ENCODE peak calls at places on chromosomes 3 and 15, in six cellular contexts. L is AG04450, B is fibroblast of lung, O is A549, G is ascending aorta, W is right atrium auricular region. Z is an unnamed sample. For H3K9me3, the result is how much of the 10 kb centered on the place peaks cover.

GRCh38 chr3:7875858-7876442 is 625.7 kb upstream of the LMCD1 start:
- DNase-seq in L (no peak), B (peak), O (no peak), G (no peak), W (no peak), Z (no peak)

GRCh38 chr3:23576379-23576959 is 229.3 kb upstream of the UBE2E1 start:
- DNase-seq in L (no peak), B (no peak), O (peak), G (no peak), W (no peak), Z (no peak)

GRCh38 chr3:127193341-127193740 is 410 bp downstream of the PRR23E start:
- DNase-seq in L (no peak), B (no peak), O (no peak), G (no peak), W (no peak), Z (no peak)

GRCh38 chr3:157129782-157130137 is 30.2 kb downstream of the CCNL1 start:
- DNase-seq in L (no peak), B (peak), O (no peak), G (no peak), W (no peak), Z (no peak)

GRCh38 chr3:8282541-8283165 is 219.0 kb upstream of the LMCD1 start:
- DNase-seq in L (no peak), B (no peak), O (peak), G (no peak), W (no peak), Z (no peak)

GRCh38 chr3:188266581-188267274 is 112.8 kb downstream of the LPP start:
- DNase-seq in L (peak), B (peak), O (no peak), G (peak), W (no peak), Z (no peak)

GRCh38 chr3:194483850-194484249 is 3.0 kb downstream of the ATP13A3 start:
- DNase-seq in L (no peak), B (no peak), O (no peak), G (no peak), W (no peak), Z (no peak)

GRCh38 chr15:45549831-45550230 is 27.3 kb upstream of the SLC30A4 start:
- DNase-seq in L (no peak), B (peak), O (no peak), G (no peak), W (no peak), Z (no peak)

GRCh38 chr15:89003865-89004725 is 84.2 kb upstream of the ABHD2 start:
- DNase-seq in L (peak), B (peak), O (peak), G (no peak), W (no peak), Z (no peak)

GRCh38 chr3:40853474-40853873 is 328.7 kb downstream of the ZNF621 start:
- DNase-seq in L (no peak), B (no peak), O (no peak), G (no peak), W (no peak), Z (no peak)

GRCh38 chr3:188439080-188439479 is 285.1 kb downstream of the LPP start:
- DNase-seq in L (no peak), B (peak), O (no peak), G (no peak), W (no peak), Z (no peak)

GRCh38 chr3:8822141-8822540 is 52.7 kb upstream of the OXTR start:
- DNase-seq in L (peak), B (peak), O (no peak), G (no peak), W (no peak), Z (no peak)

GRCh38 chr15:45179221-45179985 is 8.4 kb downstream of the SHF start:
- DNase-seq in L (no peak), B (no peak), O (peak), G (no peak), W (no peak), Z (no peak)

GRCh38 chr3:158961911-158962310 is 160.1 kb downstream of the MFSD1 start:
- DNase-seq in L (no peak), B (no peak), O (no peak), G (no peak), W (no peak), Z (no peak)

GRCh38 chr3:103126111-103126510 is 691.3 kb downstream of the ZPLD1 start:
- DNase-seq in L (no peak), B (no peak), O (peak), G (no peak), W (no peak), Z (no peak)

GRCh38 chr3:129777806-129778205 is 115.7 kb downstream of the TMCC1 start:
- DNase-seq in L (no peak), B (peak), O (no peak), G (no peak), W (no peak), Z (no peak)

DNA sequence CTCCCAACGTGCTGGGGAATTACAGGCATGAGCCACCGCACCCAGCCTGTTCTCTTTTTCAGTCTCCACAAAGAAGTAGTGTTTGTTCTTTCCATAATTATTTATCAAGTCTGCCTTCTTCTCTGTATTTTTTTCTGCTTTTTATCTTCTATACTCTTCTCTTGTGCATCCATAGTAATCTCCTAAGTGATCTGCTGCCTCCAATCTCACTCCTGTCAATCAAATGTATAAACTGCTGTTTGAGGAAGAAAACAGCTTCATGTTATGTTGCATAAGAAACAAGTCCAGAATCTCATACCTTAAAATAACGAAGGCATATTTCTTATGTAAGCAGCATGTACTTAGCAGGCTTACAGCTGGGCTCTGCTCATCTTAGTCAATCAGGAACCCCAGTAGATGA is 801.6 kb upstream of the NR2F2 start:
- DNase-seq in L (no peak), B (no peak), O (no peak), G (no peak), W (no peak), Z (no peak)
- H3K9me3 ChIP-seq in L (under half), B (under half), O (under half), G (under half), W (under half), Z (under half)

DNA sequence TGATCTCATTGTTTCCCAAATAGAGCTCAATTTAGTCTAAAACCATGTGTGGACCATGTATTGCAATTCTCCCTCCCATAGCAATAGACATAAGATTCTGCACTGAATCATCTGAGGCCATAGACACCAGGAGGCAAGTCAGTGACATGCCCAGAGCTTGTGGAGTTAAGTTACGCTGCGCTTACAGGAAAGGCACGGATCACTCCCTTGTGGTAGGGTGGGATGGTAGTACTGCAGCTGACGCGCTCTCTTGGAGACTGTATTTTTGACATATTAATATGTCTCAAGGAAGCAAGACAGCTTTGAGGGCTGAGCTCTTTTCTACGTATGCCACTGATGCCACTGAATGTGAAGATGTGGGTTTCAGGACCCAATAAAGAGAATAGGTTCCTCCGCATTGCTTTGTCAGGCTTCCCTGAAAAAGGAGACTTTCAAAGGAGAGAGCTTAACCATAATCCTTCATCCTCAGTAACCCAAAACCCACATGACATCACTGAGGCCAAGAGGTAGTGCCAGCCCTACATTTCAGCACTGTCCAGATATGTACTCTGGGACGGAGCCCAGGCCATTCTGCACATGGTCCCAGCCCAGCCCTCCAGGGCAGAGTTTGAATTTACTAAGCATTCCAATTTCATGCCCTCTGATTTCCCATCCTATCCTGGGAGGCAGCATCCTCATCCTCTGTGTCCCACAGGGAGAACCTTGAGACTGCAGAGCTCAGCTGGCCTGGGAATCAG is 210.7 kb downstream of the GABRB3 start:
- DNase-seq in L (no peak), B (no peak), O (peak), G (no peak), W (no peak), Z (no peak)
- H3K9me3 ChIP-seq in L (under half), B (under half), O (under half), G (under half), W (under half), Z (under half)

DNA sequence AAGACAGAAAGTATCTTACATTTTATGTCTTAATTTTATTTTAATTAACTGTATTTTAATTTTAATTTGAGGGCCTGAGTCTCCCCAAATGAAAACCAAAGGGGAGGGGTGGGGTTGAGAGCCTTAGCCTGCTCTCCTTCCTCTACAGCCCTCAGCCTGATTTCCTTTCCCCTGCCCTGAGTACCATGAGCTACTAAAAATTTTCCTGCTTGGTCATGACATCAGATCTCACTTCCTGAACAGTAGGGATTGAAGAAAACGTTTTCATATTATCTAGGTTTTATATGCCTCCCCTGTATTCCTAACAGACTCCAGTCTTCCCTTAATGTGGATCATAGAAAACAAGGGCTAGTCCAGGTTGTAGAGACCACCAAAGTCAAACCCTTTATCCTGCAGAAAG is 133.9 kb downstream of the MYLK start:
- DNase-seq in L (no peak), B (no peak), O (no peak), G (no peak), W (no peak), Z (no peak)
- H3K9me3 ChIP-seq in L (under half), B (under half), O (under half), G (under half), W (under half), Z (under half)

DNA sequence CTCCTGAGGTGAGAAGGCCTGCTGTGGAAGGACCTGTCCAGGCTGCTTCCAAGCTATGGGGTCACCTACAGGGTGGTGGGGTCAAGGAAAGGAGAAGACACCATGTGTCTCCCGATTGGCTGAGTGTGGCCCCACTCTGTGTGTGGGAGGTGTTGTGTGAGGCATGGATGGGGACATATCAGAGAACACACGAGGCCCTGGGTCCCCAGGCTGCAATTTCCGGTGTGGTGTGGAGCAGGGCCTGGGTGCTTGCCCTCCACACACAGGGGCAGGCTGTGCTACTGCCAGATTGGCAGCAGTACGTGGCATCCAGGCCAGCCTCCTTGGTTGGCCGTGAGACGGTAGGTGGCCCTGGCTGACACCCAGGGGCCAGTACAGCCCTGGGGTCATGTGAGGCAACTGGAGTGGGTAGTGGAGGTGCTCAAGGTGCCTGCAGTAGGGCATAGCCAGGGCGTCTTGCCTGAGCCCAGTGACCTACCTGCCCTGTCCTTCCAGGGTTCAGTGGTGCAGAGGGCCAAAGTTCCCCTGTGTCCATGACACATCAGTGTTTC is 233.8 kb downstream of the SNRPN start:
- DNase-seq in L (no peak), B (no peak), O (no peak), G (no peak), W (no peak), Z (no peak)
- H3K9me3 ChIP-seq in L (half or more), B (under half), O (under half), G (under half), W (under half), Z (under half)

DNA sequence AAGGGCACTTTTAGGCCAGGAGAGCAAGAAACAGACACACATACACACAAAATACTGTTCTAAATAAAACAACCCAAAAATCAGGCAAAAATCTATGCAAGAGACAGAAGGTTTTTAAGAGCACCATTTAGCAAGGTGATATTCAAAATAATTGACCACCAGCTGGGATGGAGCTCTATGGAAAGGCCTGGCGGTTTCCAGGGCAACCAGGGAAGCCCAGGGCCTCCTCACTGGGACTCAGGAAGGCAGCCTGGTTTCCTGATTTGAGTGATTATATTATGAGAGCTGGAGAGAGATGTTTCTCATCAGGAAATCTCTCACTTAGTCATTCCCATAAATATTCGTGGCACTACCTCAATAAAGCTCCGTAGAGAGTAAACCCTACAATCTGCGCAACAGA is 152.3 kb downstream of the GABRB3 start:
- DNase-seq in L (no peak), B (no peak), O (no peak), G (no peak), W (no peak), Z (no peak)
- H3K9me3 ChIP-seq in L (under half), B (under half), O (under half), G (under half), W (under half), Z (under half)

GRCh38 chr15:27763514-27763913 is 335.6 kb downstream of the OCA2 start:
- DNase-seq in L (no peak), B (no peak), O (no peak), G (no peak), W (no peak), Z (no peak)
- H3K9me3 ChIP-seq in L (under half), B (under half), O (under half), G (under half), W (under half), Z (under half)

GRCh38 chr3:18114894-18115293 is 310.2 kb downstream of the SATB1 start:
- DNase-seq in L (no peak), B (no peak), O (no peak), G (no peak), W (no peak), Z (no peak)
- H3K9me3 ChIP-seq in L (under half), B (under half), O (under half), G (under half), W (under half), Z (under half)

GRCh38 chr3:42705962-42706585 is 3.5 kb upstream of the HHATL start:
- DNase-seq in L (no peak), B (no peak), O (no peak), G (no peak), W (no peak), Z (peak)
- H3K9me3 ChIP-seq in L (under half), B (under half), O (under half), G (under half), W (under half), Z (under half)